ENCODE peak calls at places on chromosomes 11 and 22, in eight cellular contexts. U is mesendoderm; E is transverse colon; M is GM23248; A is naive thymus-derived CD4-positive, alpha-beta T cell; J is tibial artery; T is AG10803; Q is mucosa of descending colon. S is an unnamed sample.

GRCh38 chr22:46087816-46088277 is 62.5 kb upstream of the PPARA start:
- DNase-seq in M (peak; percentile 96), Q (peak; percentile 84), T (peak; percentile 95), E (peak; percentile 80), A (no peak), U (peak; percentile 11), J (peak; percentile 93), S (peak; percentile 94)

GRCh38 chr22:48279465-48279765 is 1517.0 kb downstream of the TBC1D22A start:
- DNase-seq in M (no peak), A (no peak), J (no peak), E (no peak), T (no peak), Q (no peak), U (no peak), S (no peak)

GRCh38 chr11:81644239-81644840 is 1089.3 kb downstream of the FAM181B start:
- DNase-seq in A (peak; percentile 14), J (no peak), T (peak; percentile 39), Q (no peak), U (peak; percentile 88), M (peak; percentile 73), E (no peak), S (peak; percentile 8)

GRCh38 chr22:44988671-44989070 is 21.1 kb downstream of the PHF21B start:
- DNase-seq in U (no peak), M (peak; percentile 18), T (no peak), Q (no peak), A (no peak), J (no peak), E (no peak), S (no peak)

GRCh38 chr11:82225930-82226329 is 507.7 kb downstream of the FAM181B start:
- DNase-seq in U (peak; percentile 47), E (no peak), J (no peak), M (no peak), A (no peak), Q (no peak), T (no peak), S (no peak)

GRCh38 chr22:35991168-35991567 is 37.5 kb downstream of the RBFOX2 start:
- DNase-seq in T (peak; percentile 53), U (no peak), E (no peak), Q (no peak), M (no peak), J (no peak), A (no peak), S (no peak)

GRCh38 chr22:37107779-37108621 is 1.5 kb downstream of the TMPRSS6 start:
- DNase-seq in J (no peak), U (no peak), E (no peak), T (no peak), M (no peak), Q (no peak), A (no peak), S (no peak)

GRCh38 chr22:19121631-19122142 is 525 bp downstream of the DGCR2 start:
- DNase-seq in U (peak; percentile 59), A (peak; percentile 27), Q (peak; percentile 75), T (peak; percentile 20), E (peak; percentile 64), J (peak; percentile 46), M (peak; percentile 68), S (peak; percentile 43)

GRCh38 chr11:84437129-84438123 is 1151.3 kb upstream of the CCDC90B start:
- DNase-seq in U (peak; percentile 94), J (no peak), T (no peak), E (peak; percentile 6), A (no peak), M (peak; percentile 9), Q (no peak), S (no peak)

GRCh38 chr11:13291361-13291760 is 13.8 kb downstream of the BMAL1 start:
- DNase-seq in J (no peak), T (no peak), Q (no peak), E (no peak), U (no peak), M (no peak), A (no peak), S (no peak)

GRCh38 chr11:76292583-76293188 is 86.4 kb upstream of the WNT11 start:
- DNase-seq in U (no peak), Q (no peak), J (no peak), T (no peak), A (no peak), E (no peak), M (no peak), S (no peak)

GRCh38 chr22:33787645-33788456 is 132.4 kb downstream of the LARGE1 start:
- DNase-seq in A (no peak), Q (no peak), M (no peak), U (no peak), E (no peak), J (no peak), T (no peak), S (no peak)

GRCh38 chr22:33788927-33789326 is 131.3 kb downstream of the LARGE1 start:
- DNase-seq in U (no peak), E (no peak), Q (no peak), A (no peak), M (no peak), T (no peak), J (no peak), S (no peak)

GRCh38 chr22:33789690-33790253 is 130.5 kb downstream of the LARGE1 start:
- DNase-seq in U (no peak), E (no peak), J (no peak), Q (no peak), M (no peak), T (no peak), A (no peak), S (no peak)

GRCh38 chr22:33781396-33781795 is 138.9 kb downstream of the LARGE1 start:
- DNase-seq in A (no peak), Q (no peak), M (peak; percentile 76), U (peak; percentile 55), J (no peak), T (peak; percentile 82), E (no peak), S (no peak)

DNA sequence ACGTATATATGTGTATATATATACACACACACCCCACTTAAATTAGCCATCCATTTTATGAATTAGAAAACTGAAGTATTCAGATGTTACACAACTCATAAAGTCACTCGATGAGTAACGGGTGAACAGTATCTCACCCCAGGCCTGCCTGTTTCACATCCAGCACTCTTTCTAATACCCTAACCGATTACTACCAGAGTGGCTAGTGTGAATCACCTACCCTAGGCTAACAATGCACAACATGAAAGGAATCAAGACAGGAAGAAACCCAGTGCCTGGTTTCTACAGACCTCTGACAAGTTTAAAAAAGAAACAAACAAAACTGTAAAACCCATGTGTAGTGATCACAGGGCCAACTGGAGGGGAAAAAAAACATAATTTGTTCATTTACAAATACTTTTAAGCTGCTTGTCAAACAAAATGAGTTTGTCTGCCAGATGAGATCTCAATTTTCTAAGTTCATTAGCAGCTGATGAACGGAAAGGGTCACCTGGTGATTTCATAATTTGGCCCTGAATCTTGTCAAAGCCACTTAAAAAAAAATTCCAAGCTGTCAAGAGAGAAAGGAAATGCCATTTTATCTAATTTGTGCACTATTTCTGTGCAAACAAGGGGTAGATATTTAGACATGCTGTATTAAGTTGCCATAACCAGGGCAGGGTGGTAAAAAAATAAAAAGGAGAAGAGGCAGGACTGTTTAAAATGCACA is 134.8 kb downstream of the LARGE1 start:
- DNase-seq in Q (no peak), J (no peak), M (peak; percentile 96), A (no peak), T (peak; percentile 88), U (no peak), E (no peak), S (peak; percentile 60)
- H3K4me3 ChIP-seq in Q (no peak overlapping the region), J (no peak overlapping the region), M (peak overlapping the region; percentile 57), A (no peak overlapping the region), T (no peak overlapping the region), U (no peak overlapping the region), E (no peak overlapping the region), S (no peak overlapping the region)

GRCh38 chr11:106379712-106380111 is 302.2 kb downstream of the AASDHPPT start:
- DNase-seq in A (no peak), U (no peak), J (no peak), T (no peak), M (no peak), E (no peak), Q (no peak), S (no peak)
- H3K4me3 ChIP-seq in A (no peak overlapping the region), U (no peak overlapping the region), J (no peak overlapping the region), T (no peak overlapping the region), M (no peak overlapping the region), E (no peak overlapping the region), Q (no peak overlapping the region), S (no peak overlapping the region)

GRCh38 chr11:47376543-47377371 is 1.6 kb downstream of the SPI1 start:
- DNase-seq in T (no peak), Q (no peak), J (peak; percentile 55), A (no peak), U (peak; percentile 38), M (peak; percentile 23), E (peak; percentile 39), S (no peak)

GRCh38 chr11:47377571-47378010 is 756 bp downstream of the SPI1 start:
- DNase-seq in U (no peak), A (no peak), J (no peak), T (no peak), Q (no peak), E (no peak), M (no peak), S (no peak)

GRCh38 chr11:47378836-47379170 is 456 bp upstream of the SPI1 start:
- DNase-seq in U (no peak), T (no peak), A (no peak), Q (no peak), E (no peak), M (no peak), J (no peak), S (no peak)

GRCh38 chr11:47379317-47379716 is 970 bp upstream of the SPI1 start:
- DNase-seq in Q (no peak), U (no peak), E (no peak), A (no peak), T (no peak), M (no peak), J (no peak), S (no peak)

GRCh38 chr11:47378011-47378835 is at the start of gene SPI1:
- DNase-seq in A (no peak), J (peak; percentile 69), E (peak; percentile 73), Q (peak; percentile 46), U (peak; percentile 77), T (no peak), M (no peak), S (no peak)
- H3K4me3 ChIP-seq in A (no peak within 1 kb of the TSS), J (peak within 1 kb of the TSS; percentile 42), E (peak within 1 kb of the TSS; percentile 38), Q (no peak within 1 kb of the TSS), U (no peak within 1 kb of the TSS), T (no peak within 1 kb of the TSS), M (no peak within 1 kb of the TSS), S (no peak within 1 kb of the TSS)

GRCh38 chr22:39718206-39718605 is 147.7 kb downstream of the CACNA1I start:
- DNase-seq in Q (peak; percentile 49), A (no peak), T (no peak), M (no peak), U (no peak), E (peak; percentile 29), J (no peak), S (peak; percentile 18)
- H3K4me3 ChIP-seq in Q (no peak overlapping the region), A (no peak overlapping the region), T (no peak overlapping the region), M (no peak overlapping the region), U (no peak overlapping the region), E (no peak overlapping the region), J (no peak overlapping the region), S (no peak overlapping the region)